ENCODE peak calls at places on chromosomes 16 and 17, in four cellular contexts. K is body of pancreas, M is RWPE1, Z is endothelial cell. Q is an unnamed sample.

GRCh38 chr17:61412860-61413653 is 13.4 kb downstream of the TBX2 start:
- DNase-seq in M (no peak), K (no peak), Z (no peak), Q (no peak)

GRCh38 chr16:82379601-82380000 is 209.6 kb upstream of the MPHOSPH6 start:
- DNase-seq in M (no peak), Z (no peak), K (no peak), Q (no peak)

GRCh38 chr16:17606460-17606859 is 135.7 kb upstream of the XYLT1 start:
- DNase-seq in K (no peak), M (no peak), Z (no peak), Q (no peak)

GRCh38 chr16:48546774-48547173 is 63.2 kb downstream of the N4BP1 start:
- DNase-seq in M (no peak), K (peak), Z (no peak), Q (no peak)

GRCh38 chr16:813204-813915 is 12.8 kb upstream of the GNG13 start:
- DNase-seq in Z (peak), K (no peak), M (peak), Q (peak)

GRCh38 chr17:77728022-77728671 is 230.4 kb upstream of the TNRC6C start:
- DNase-seq in Z (no peak), M (no peak), K (no peak), Q (no peak)

GRCh38 chr17:2975469-2975958 is 87.9 kb downstream of the OR1D5 start:
- DNase-seq in K (no peak), Z (peak), M (peak), Q (no peak)

GRCh38 chr17:58333396-58334207 is 5.0 kb upstream of the TSPOAP1 start:
- DNase-seq in K (no peak), Z (no peak), M (no peak), Q (no peak)

GRCh38 chr17:6455321-6455705 is 11.1 kb downstream of the PIMREG start:
- DNase-seq in M (no peak), Z (peak), K (no peak), Q (peak)

GRCh38 chr17:17859909-17860760 is 23.3 kb upstream of the SREBF1 start:
- DNase-seq in K (peak), Z (peak), M (peak), Q (peak)

GRCh38 chr16:52439750-52440149 is 107.2 kb downstream of the TOX3 start:
- DNase-seq in M (no peak), Z (no peak), K (no peak), Q (no peak)
- TF ChIP-seq CTCF in M (no peak), Z (no peak), K (no peak), Q (no peak)

DNA sequence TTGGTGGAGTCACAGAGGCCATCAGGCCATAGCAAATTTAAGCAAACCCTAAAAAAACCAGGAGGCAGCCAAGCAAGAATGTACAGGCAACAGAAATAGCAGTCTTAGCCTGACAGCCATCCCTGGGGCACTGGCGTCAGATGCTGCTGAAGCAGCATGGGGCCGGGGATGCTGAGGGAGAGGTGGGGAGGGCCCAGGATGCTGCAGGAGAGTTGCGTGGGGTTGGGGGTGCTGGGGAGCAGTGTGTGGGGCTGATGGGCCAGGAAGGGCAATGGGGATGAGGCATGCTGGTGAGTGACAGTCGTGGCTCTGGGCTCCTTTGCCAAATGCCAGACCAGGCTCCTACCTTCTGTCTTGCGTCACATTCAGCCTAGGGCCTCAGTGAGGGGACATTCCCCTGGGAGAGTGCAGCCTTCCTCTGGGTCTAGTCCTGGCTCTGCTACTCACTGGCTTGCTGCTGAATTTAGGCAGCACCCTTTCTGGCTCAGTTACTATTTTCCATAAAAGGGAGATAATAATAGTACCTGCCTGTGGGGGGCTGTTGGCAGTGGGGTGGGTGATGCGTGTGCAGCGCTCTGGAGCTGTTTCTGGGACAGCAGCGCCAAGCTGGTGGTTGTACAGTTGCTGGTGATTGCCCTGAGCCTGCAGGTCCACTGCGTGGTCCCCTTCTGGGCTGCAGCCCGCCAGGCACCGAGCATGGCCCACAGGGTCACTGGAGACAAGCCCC is 88.1 kb downstream of the AMFR start:
- DNase-seq in Z (no peak), K (no peak), M (no peak), Q (no peak)
- TF ChIP-seq CTCF in Z (no peak), K (no peak), M (no peak), Q (no peak)

GRCh38 chr17:38749222-38750043 is 1.3 kb upstream of the PCGF2 start:
- DNase-seq in M (no peak), Z (peak), K (peak), Q (no peak)
- TF ChIP-seq CTCF in M (no peak), Z (no peak), K (peak), Q (no peak)

DNA sequence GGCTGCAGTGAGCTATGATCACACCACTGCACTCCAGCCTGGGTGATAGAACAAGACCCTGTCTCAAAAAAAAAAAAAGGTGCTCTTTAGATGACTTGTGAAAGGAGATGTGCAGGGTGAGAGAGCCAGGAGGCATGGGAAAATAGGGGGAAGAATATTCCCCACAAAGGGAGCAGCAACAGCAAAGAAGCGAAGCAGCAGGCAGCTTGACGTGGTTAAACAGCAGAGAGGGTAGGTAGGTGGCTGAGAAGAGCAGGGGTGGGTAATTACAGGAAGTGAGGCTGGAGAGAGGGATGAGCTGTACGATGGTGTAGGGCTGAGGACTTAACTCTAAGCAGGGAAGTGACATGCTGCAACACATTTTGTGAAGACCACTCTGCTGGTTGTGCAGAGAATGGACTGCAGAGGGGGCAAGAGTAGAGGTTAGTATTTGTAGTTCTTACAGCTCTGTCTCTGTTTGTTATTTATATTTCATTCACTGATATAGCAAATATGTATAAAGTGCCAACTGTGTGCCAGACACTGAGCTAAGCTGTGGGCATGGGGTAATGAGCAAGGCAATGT is 1.6 kb downstream of the HEATR3 start:
- DNase-seq in M (peak), Z (peak), K (no peak), Q (no peak)
- TF ChIP-seq CTCF in M (peak), Z (no peak), K (no peak), Q (no peak)

GRCh38 chr17:64969046-64969501 is 49.8 kb upstream of the LRRC37A3 start:
- DNase-seq in Z (no peak), K (no peak), M (no peak), Q (no peak)

GRCh38 chr17:64972611-64973010 is 53.3 kb upstream of the LRRC37A3 start:
- DNase-seq in K (no peak), M (no peak), Z (no peak), Q (no peak)

GRCh38 chr17:64978138-64978537 is 58.9 kb upstream of the LRRC37A3 start:
- DNase-seq in M (no peak), Z (no peak), K (no peak), Q (no peak)

GRCh38 chr17:64975318-64976087 is 56.2 kb upstream of the LRRC37A3 start:
- DNase-seq in K (peak), M (peak), Z (peak), Q (peak)

DNA sequence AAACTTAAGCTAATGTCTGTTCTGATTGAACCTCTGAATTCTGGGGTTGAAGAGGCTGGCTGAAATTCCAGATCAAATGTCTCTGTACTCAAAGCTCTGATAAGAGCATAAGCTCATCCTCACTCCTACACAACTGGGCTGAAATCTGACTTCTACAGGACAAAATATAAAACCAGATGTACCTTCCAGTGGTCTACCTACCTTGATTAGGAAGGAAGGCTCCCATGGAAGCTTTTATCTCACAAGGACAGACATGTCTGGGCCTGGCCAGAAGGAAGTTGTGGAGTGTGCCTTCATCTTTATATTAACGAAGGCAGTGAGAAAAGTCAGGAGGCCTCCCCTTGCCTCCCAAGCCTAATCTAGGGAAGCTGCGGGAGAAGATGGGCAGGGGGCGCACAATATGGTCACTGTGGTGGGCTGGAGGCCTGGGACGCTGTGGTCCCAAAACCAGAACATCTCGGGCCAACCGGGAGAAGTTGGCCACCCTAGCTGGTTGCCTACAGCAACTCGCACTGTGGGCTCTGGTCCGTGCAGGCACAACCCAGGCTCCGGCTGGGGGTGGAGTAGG is 55.6 kb upstream of the LRRC37A3 start:
- DNase-seq in Z (no peak), K (no peak), M (no peak), Q (no peak)
- TF ChIP-seq CTCF in Z (no peak), K (no peak), M (no peak), Q (no peak)

GRCh38 chr17:19542247-19542646 is 8.6 kb downstream of the SLC47A1 start:
- DNase-seq in Z (no peak), M (no peak), K (no peak), Q (no peak)

GRCh38 chr17:19551148-19551547 is 17.5 kb downstream of the SLC47A1 start:
- DNase-seq in M (no peak), Z (no peak), K (no peak), Q (no peak)

GRCh38 chr17:19549746-19550623 is 16.3 kb downstream of the SLC47A1 start:
- DNase-seq in K (no peak), Z (no peak), M (no peak), Q (no peak)

GRCh38 chr17:19544366-19544765 is 10.7 kb downstream of the SLC47A1 start:
- DNase-seq in M (no peak), K (no peak), Z (no peak), Q (no peak)

DNA sequence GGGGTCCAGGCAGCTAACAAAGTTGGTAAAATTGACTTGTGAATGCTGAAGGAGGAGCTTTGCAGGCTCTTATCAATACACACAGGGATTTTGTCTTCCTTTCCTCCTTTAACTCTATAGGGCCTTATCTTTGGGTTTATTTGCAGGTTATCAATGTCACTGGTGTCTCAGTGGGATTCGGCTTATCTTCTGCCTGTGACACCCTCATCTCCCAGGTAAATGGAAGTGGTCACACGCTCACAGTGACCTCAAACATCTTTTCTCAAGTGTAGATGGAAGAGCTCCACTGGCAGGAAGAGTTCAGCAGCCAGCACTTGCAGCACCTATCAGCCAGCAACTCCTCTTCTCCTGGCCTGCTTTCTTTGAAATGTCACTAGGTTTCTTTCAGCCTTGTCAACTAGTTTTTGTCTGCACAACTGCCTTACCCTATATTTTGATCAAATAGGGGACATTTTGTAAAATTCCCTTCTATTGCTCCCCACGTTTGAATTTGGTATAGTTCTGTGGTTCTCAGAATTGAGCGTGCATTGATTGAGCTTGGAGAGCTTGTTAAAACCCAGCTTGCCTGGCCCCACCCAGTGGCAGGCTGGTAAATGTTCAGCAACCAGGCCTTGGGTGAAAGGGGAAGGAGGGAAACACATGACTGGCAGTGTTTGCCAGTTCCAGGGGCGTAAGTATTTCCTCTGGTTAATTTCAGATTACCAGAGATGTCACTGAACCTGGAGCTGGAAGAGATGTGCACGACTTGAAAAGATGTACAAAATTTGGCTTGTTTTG is 12.8 kb downstream of the SLC47A1 start:
- DNase-seq in K (no peak), Z (no peak), M (no peak), Q (no peak)
- TF ChIP-seq CTCF in K (no peak), Z (no peak), M (no peak), Q (no peak)

GRCh38 chr17:81298991-81299733 is 4.1 kb upstream of the SLC38A10 start:
- DNase-seq in Z (no peak), M (no peak), K (no peak), Q (no peak)

GRCh38 chr17:81294512-81295030 is 536 bp downstream of the SLC38A10 start:
- DNase-seq in K (peak), M (peak), Z (peak), Q (no peak)

GRCh38 chr17:81295031-81295677 is at the start of gene SLC38A10:
- DNase-seq in M (peak), K (peak), Z (peak), Q (peak)

GRCh38 chr17:81298325-81298990 is 3.4 kb upstream of the SLC38A10 start:
- DNase-seq in Z (no peak), M (no peak), K (no peak), Q (no peak)

GRCh38 chr17:81295678-81296381 is 723 bp upstream of the SLC38A10 start:
- DNase-seq in M (peak), K (peak), Z (no peak), Q (no peak)
- TF ChIP-seq CTCF in M (peak), K (peak), Z (no peak), Q (no peak)

GRCh38 chr16:3454631-3455147 is 11.2 kb downstream of the NAA60 start:
- DNase-seq in M (no peak), Z (no peak), K (no peak), Q (no peak)
- TF ChIP-seq CTCF in M (no peak), Z (no peak), K (no peak), Q (no peak)

DNA sequence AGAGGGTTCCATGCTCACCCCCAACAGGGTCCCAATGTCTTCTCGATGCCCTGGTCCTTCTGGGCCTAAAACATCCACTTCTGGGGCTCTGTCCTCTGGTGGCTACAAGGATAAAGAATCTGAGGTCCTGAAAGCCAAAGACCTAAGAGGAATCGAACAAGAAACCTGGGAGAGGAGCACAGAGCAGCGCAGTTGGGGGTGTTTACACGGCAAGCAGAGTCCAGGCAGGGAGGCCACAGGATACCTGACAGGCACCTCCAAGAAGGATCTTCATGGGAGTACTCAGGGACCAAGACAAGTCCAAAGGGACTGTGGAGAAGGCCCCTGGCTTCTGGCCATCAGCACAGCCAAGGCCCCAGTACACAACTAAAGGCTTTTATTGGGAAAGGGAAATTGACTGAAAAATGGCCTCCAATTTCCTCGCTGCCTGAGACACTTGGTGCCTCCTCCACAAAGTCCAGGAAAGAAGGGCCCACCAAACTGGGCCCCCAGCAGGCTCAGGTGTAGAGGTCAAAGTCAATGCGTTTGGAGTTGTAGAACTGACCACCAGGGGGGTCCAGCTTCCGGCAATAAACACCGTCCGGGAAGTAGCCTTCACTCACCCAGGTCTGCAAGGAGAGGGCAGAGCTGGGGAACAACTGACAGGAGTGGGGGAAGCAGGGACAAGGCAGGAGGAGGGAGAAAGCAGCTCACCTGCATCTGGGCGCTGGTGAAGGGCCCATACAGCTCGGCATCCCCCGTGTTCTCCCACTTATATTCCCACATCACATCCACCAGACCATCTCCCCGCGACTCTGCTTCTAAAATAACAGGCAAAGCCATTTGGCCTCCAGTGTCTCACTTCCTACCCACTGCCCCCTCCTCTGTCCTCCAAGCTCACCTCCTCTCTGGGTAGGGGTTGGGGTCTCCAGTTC is 2.4 kb downstream of the CD2BP2 start:
- DNase-seq in M (no peak), K (no peak), Z (no peak), Q (no peak)
- TF ChIP-seq CTCF in M (no peak), K (no peak), Z (peak), Q (no peak)